ENCODE peak calls at places on chromosomes 6 and 20, in four cellular contexts. G is right lobe of liver, O is thyroid gland, H is K562. S is an unnamed sample.
A peak's percentile ranks its signal among the peaks of the same experiment; 100 is the strongest.

GRCh38 chr6:116682334-116682712 is 1.3 kb downstream of the KPNA5 start:
- DNase-seq in G (no peak), O (peak; percentile 61), H (no peak), S (no peak)

GRCh38 chr6:6775074-6775473 is 186.6 kb downstream of the LY86 start:
- DNase-seq in G (no peak), O (no peak), H (no peak), S (no peak)

GRCh38 chr20:59772373-59772705 is 161.1 kb downstream of the SYCP2 start:
- DNase-seq in G (no peak), O (no peak), H (no peak), S (no peak)

GRCh38 chr6:164928041-164928321 is 381.4 kb downstream of the C6orf118 start:
- DNase-seq in G (no peak), O (no peak), H (no peak), S (no peak)

GRCh38 chr6:98532004-98532403 is 302.4 kb upstream of the POU3F2 start:
- DNase-seq in G (no peak), O (no peak), H (no peak), S (no peak)

GRCh38 chr6:47428746-47429664 is 48.6 kb upstream of the CD2AP start:
- DNase-seq in G (no peak), O (no peak), H (no peak), S (no peak)

GRCh38 chr6:144744720-144745119 is 459.6 kb downstream of the UTRN start:
- DNase-seq in G (no peak), O (peak; percentile 9), H (no peak), S (no peak)

GRCh38 chr20:41551011-41551705 is 67.0 kb downstream of the CHD6 start:
- DNase-seq in G (no peak), O (no peak), H (no peak), S (no peak)

GRCh38 chr6:125750692-125751333 is 1.4 kb downstream of the HEY2 start:
- DNase-seq in G (no peak), O (no peak), H (no peak), S (no peak)

GRCh38 chr20:50308513-50309279 is 118.1 kb downstream of the CEBPB start:
- DNase-seq in G (peak; percentile 91), O (peak; percentile 76), H (peak; percentile 69), S (peak; percentile 67)

GRCh38 chr6:379367-380181 is 12.0 kb upstream of the IRF4 start:
- DNase-seq in G (peak; percentile 51), O (no peak), H (no peak), S (no peak)

GRCh38 chr20:62068997-62069396 is 3.3 kb upstream of the TAF4 start:
- DNase-seq in G (no peak), O (no peak), H (no peak), S (no peak)

GRCh38 chr20:59603176-59603575 is 1.2 kb upstream of the PHACTR3 start:
- DNase-seq in G (no peak), O (no peak), H (no peak), S (no peak)

GRCh38 chr20:22582960-22583772 is 1.2 kb downstream of the FOXA2 start:
- DNase-seq in G (no peak), O (peak; percentile 39), H (no peak), S (no peak)

GRCh38 chr6:13524801-13525508 is 37.6 kb upstream of the GFOD1 start:
- DNase-seq in G (no peak), O (no peak), H (no peak), S (no peak)

GRCh38 chr6:117448732-117449131 is 23.0 kb upstream of the ROS1 start:
- DNase-seq in G (no peak), O (no peak), H (no peak), S (no peak)

GRCh38 chr6:9851541-9852380 is 563.1 kb downstream of the TFAP2A start:
- DNase-seq in G (peak; percentile 50), O (no peak), H (no peak), S (no peak)

GRCh38 chr20:52852695-52853094 is 119.5 kb upstream of the TSHZ2 start:
- DNase-seq in G (peak; percentile 52), O (no peak), H (no peak), S (no peak)

GRCh38 chr6:91276315-91276714 is 689.4 kb upstream of the MAP3K7 start:
- DNase-seq in G (no peak), O (no peak), H (no peak), S (no peak)

GRCh38 chr6:134908906-134909516 is 40.9 kb downstream of the ALDH8A1 start:
- DNase-seq in G (peak; percentile 58), O (no peak), H (peak; percentile 27), S (no peak)

GRCh38 chr20:61937146-61937962 is 128.3 kb downstream of the TAF4 start:
- DNase-seq in G (peak; percentile 38), O (no peak), H (no peak), S (no peak)

GRCh38 chr20:17614176-17614811 is 44.4 kb downstream of the DSTN start:
- DNase-seq in G (no peak), O (no peak), H (no peak), S (no peak)

GRCh38 chr6:95203153-95203754 is 374.1 kb upstream of the MANEA start:
- DNase-seq in G (no peak), O (peak; percentile 6), H (peak; percentile 8), S (no peak)

GRCh38 chr20:45436732-45437485 is 21.0 kb downstream of the PIGT start:
- DNase-seq in G (peak; percentile 90), O (peak; percentile 93), H (peak; percentile 87), S (no peak)

GRCh38 chr20:20181322-20181721 is 129.0 kb downstream of the CFAP61 start:
- DNase-seq in G (no peak), O (no peak), H (no peak), S (no peak)

GRCh38 chr20:46324379-46324778 is 16.1 kb upstream of the CDH22 start:
- DNase-seq in G (no peak), O (no peak), H (no peak), S (no peak)

GRCh38 chr6:122476131-122476530 is 4.5 kb upstream of the SERINC1 start:
- DNase-seq in G (no peak), O (no peak), H (peak; percentile 26), S (no peak)

GRCh38 chr6:33872761-33873160 is 69.0 kb upstream of the MLN start:
- DNase-seq in G (no peak), O (no peak), H (no peak), S (no peak)
- H3K27ac ChIP-seq in G (no peak overlapping the region), O (no peak overlapping the region), H (no peak overlapping the region), S (no peak overlapping the region)

GRCh38 chr6:28225056-28225834 is at the start of gene ZSCAN9:
- DNase-seq in G (peak; percentile 83), O (peak; percentile 90), H (peak; percentile 83), S (no peak)
- TF ChIP-seq POLR2A in G (peak; percentile 41), O (no peak), H (peak; percentile 91), S (no peak)

GRCh38 chr6:16562498-16562897 is 198.8 kb downstream of the ATXN1 start:
- DNase-seq in G (no peak), O (no peak), H (no peak), S (no peak)
- H3K27ac ChIP-seq in G (no peak overlapping the region), O (no peak overlapping the region), H (no peak overlapping the region), S (no peak overlapping the region)

GRCh38 chr6:73452107-73452461 is at the start of gene CGAS:
- DNase-seq in G (peak; percentile 73), O (peak; percentile 54), H (no peak), S (peak; percentile 46)
- TF ChIP-seq POLR2A in G (no peak), O (no peak), H (no peak), S (peak; percentile 75)

DNA sequence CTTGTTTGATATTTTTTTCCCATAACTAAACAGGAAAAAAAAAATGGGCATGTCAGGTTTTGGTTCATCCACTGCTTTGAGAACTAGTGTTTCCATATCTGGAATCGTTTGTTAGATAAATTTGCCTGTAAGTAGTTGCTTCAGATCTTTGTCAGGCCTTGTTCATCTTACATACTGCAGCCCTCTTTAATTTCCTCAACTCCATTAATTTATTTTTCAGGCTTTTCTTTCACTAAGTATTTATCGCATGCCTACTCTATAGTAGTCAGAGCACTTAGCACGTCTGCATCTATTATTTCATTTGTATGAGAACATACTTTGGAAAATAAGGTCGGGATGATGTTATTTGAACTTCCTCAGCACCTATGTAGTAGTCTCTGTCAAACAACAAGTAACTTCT is 80.9 kb downstream of the CAP2 start:
- DNase-seq in G (no peak), O (no peak), H (no peak), S (no peak)
- H3K27ac ChIP-seq in G (no peak overlapping the region), O (no peak overlapping the region), H (no peak overlapping the region), S (no peak overlapping the region)

DNA sequence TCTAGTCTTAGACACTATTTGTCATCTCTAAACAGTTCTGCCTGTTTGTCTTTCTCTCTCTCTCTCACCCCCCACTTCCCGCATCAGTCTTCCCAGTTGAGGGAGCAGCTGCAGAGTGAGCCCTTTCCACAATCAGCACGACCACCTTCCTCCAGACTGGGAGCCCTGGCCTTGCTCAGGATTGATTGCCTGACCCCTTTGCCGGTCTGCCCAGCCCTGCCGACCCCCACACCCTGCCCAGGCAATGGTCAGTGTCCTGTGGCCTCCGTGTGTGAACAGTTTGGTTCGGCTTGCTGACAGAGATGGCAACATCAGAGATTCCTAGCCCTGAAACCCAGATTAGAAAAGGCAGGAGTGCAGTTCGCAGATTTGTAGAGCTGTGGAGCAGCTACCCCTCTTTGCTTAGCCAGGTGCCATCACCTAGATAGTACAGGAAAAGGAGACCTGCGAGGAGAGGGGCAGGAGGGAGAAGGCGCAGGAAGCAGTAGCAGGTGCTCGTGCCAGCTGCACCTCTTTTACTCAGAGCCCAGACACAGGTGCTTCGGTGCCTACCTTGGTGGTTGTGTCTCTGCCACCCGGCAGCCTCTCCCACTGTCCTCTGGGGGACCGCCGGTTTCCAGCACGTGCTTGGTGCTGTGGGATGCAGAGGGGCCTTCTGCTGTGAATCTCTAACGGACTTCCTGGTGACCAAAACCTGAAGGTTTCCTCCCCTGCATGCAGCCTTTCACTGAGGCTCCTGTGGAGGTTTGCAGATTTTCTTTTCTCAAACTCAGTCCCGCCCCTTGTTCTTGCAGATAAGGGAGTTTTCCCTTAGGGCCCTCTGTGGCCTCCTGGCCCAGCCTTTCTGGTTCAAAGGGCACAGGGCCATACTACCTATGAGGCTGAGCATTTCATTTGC is 92.4 kb downstream of the SCML4 start:
- DNase-seq in G (no peak), O (no peak), H (no peak), S (no peak)
- TF ChIP-seq POLR2A in G (no peak), O (no peak), H (no peak), S (no peak)

GRCh38 chr6:26028212-26028752 is 58.9 kb upstream of the HFE start:
- DNase-seq in G (no peak), O (no peak), H (no peak), S (no peak)
- H3K27ac ChIP-seq in G (no peak overlapping the region), O (no peak overlapping the region), H (peak overlapping the region; percentile 99), S (peak overlapping the region; percentile 97)

GRCh38 chr6:63521475-63522210 is 50.6 kb upstream of the LOC128125822 start:
- DNase-seq in G (no peak), O (no peak), H (no peak), S (no peak)
- TF ChIP-seq POLR2A in G (peak; percentile 13), O (no peak), H (no peak), S (no peak)